ENCODE peak calls at places on chromosome 13, in eight cellular contexts. D is HCT116; A is IMR-90; W is thoracic aorta; K is aorta; N is tibial nerve; Z is effector memory CD4-positive, alpha-beta T cell; B is astrocyte. J is an unnamed sample.

GRCh38 chr13:80340643-80341097 is 256 bp downstream of the SPRY2 start:
- DNase-seq in N (peak; percentile 39), B (peak; percentile 64), W (no peak), K (no peak), A (peak; percentile 70), Z (no peak), D (no peak), J (peak; percentile 26)

GRCh38 chr13:40238761-40239160 is 427.7 kb downstream of the FOXO1 start:
- DNase-seq in A (no peak), Z (no peak), W (no peak), D (no peak), K (no peak), B (no peak), N (no peak), J (no peak)

GRCh38 chr13:44458313-44458975 is 84.8 kb downstream of the SERP2 start:
- DNase-seq in B (no peak), K (peak; percentile 70), Z (no peak), A (no peak), D (no peak), W (no peak), N (no peak), J (no peak)

GRCh38 chr13:88074794-88075509 is 403.8 kb downstream of the SLITRK5 start:
- DNase-seq in K (no peak), N (no peak), A (no peak), W (no peak), B (no peak), Z (no peak), D (no peak), J (no peak)

GRCh38 chr13:27622881-27623280 is 1.2 kb downstream of the POLR1D start:
- DNase-seq in B (no peak), D (no peak), K (no peak), Z (no peak), N (no peak), A (no peak), W (no peak), J (no peak)

GRCh38 chr13:38735655-38736440 is 49.0 kb downstream of the FREM2 start:
- DNase-seq in Z (no peak), A (no peak), B (no peak), D (no peak), N (no peak), W (no peak), K (no peak), J (no peak)

GRCh38 chr13:50080158-50080855 is 65.1 kb downstream of the KCNRG start:
- DNase-seq in Z (peak; percentile 22), N (peak; percentile 38), D (no peak), K (no peak), A (peak; percentile 52), W (no peak), B (peak; percentile 44), J (peak; percentile 13)

GRCh38 chr13:94716016-94716415 is 3.7 kb upstream of the SOX21 start:
- DNase-seq in B (no peak), K (no peak), A (no peak), W (no peak), N (no peak), Z (no peak), D (no peak), J (no peak)

GRCh38 chr13:51970251-51970793 is 40.9 kb downstream of the ATP7B start:
- DNase-seq in B (no peak), Z (no peak), W (no peak), D (no peak), A (no peak), N (no peak), K (no peak), J (no peak)

GRCh38 chr13:80873589-80873988 is 532.7 kb upstream of the SPRY2 start:
- DNase-seq in W (no peak), Z (no peak), N (no peak), A (no peak), D (no peak), B (no peak), K (no peak), J (no peak)

GRCh38 chr13:69474286-69474685 is 633.3 kb upstream of the ATXN8OS start:
- DNase-seq in B (peak; percentile 16), N (no peak), A (no peak), Z (no peak), K (no peak), D (no peak), W (no peak), J (no peak)

GRCh38 chr13:68616600-68617222 is 1386.6 kb upstream of the PCDH9 start:
- DNase-seq in Z (no peak), W (no peak), K (peak; percentile 28), N (no peak), A (no peak), D (no peak), B (no peak), J (no peak)

GRCh38 chr13:74032325-74032724 is 101.9 kb downstream of the KLF12 start:
- DNase-seq in N (no peak), W (no peak), B (no peak), A (no peak), D (no peak), K (no peak), Z (no peak), J (no peak)

GRCh38 chr13:110300090-110300815 is 6.7 kb downstream of the COL4A1 start:
- DNase-seq in N (no peak), A (peak; percentile 69), K (no peak), Z (no peak), W (no peak), B (no peak), D (no peak), J (no peak)

GRCh38 chr13:110297011-110297410 is 9.9 kb downstream of the COL4A1 start:
- DNase-seq in Z (no peak), W (no peak), N (no peak), B (no peak), K (no peak), A (no peak), D (no peak), J (no peak)

GRCh38 chr13:110297771-110298170 is 9.2 kb downstream of the COL4A1 start:
- DNase-seq in Z (no peak), D (no peak), K (no peak), A (no peak), W (no peak), B (no peak), N (no peak), J (no peak)

GRCh38 chr13:110298221-110298565 is 8.8 kb downstream of the COL4A1 start:
- DNase-seq in Z (no peak), W (no peak), B (no peak), K (no peak), N (no peak), D (no peak), A (no peak), J (no peak)

DNA sequence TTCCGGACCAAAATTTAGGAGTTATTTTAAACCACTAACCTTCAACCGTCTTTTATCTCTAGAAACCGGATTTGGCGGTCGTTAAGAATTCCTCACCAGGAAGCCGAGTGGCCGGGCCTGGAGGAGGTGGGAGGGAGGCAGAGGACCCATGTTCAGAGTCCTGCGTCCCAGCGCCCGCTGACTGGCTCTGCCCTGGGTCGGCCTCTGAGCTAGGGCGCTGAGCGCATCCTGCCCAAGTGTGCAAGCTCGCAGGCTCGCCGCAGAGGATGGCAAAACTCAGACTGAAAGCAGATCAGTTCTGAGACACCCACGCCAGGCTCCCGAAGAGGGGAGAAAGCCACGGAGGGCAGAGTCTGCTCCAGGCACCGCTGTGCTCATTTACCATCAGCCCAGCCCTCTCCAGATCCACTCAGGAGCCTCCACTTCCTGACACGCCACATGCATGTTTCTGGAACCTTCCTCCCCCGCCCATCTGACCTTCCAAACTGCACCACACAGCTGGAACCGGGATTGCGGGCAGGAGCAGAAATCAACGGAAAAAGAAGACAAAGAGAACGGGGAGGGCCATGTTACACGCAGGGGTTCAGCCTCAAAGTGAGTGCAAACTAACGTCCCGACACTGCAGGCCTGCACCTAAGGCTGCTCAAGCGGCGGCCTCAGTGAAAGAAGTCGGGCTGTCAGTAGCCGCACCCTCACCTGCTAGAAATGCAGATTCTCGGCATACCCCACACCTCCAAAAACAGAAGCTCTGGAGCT is 8.2 kb downstream of the COL4A1 start:
- DNase-seq in B (no peak), W (no peak), N (no peak), Z (no peak), A (no peak), K (peak; percentile 85), D (no peak), J (no peak)
- H3K27ac ChIP-seq in B (peak overlapping the region; percentile 30), W (peak overlapping the region; percentile 69), N (peak overlapping the region; percentile 97), Z (no peak overlapping the region), A (peak overlapping the region; percentile 20), K (peak overlapping the region; percentile 29), D (no peak overlapping the region), J (no peak overlapping the region)

DNA sequence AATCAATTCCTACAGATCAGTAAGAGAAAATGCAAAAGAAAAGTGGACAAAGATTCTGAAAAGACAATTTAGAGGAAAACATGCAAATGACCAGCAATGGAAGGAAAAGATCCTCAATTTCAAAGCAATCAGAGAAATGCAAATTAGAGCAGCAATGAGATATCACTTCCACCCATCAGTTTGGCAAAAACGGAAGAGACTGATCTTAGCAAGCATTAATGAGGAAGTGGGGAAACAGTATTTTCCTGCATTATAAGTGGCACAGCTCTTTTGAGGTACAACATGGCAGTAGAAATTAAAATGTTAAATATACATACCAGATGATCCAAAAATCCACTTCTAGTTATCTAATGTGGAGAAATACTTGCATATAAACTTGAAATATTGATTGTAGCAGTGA is 69.1 kb upstream of the SLC7A1 start:
- DNase-seq in N (no peak), K (no peak), B (no peak), D (no peak), A (no peak), W (no peak), Z (no peak), J (no peak)
- H3K27ac ChIP-seq in N (no peak overlapping the region), K (no peak overlapping the region), B (no peak overlapping the region), D (no peak overlapping the region), A (no peak overlapping the region), W (no peak overlapping the region), Z (no peak overlapping the region), J (no peak overlapping the region)

GRCh38 chr13:98141509-98141908 is 1.4 kb upstream of the FARP1 start:
- DNase-seq in W (no peak), B (no peak), A (no peak), D (no peak), N (no peak), Z (no peak), K (no peak), J (no peak)

GRCh38 chr13:98142427-98143156 is at the start of gene FARP1:
- DNase-seq in B (peak; percentile 41), W (no peak), Z (no peak), D (peak; percentile 27), K (peak; percentile 89), N (peak; percentile 41), A (peak; percentile 65), J (peak; percentile 35)

GRCh38 chr13:98143157-98143553 is 261 bp downstream of the FARP1 start:
- DNase-seq in N (no peak), Z (no peak), K (peak; percentile 87), D (no peak), A (no peak), W (no peak), B (no peak), J (peak; percentile 40)

GRCh38 chr13:98141091-98141490 is 1.8 kb upstream of the FARP1 start:
- DNase-seq in D (no peak), A (no peak), Z (no peak), K (no peak), N (no peak), W (no peak), B (no peak), J (no peak)

GRCh38 chr13:98141938-98142426 is 912 bp upstream of the FARP1 start:
- DNase-seq in A (no peak), Z (no peak), N (no peak), W (no peak), D (no peak), K (no peak), B (no peak), J (no peak)
- H3K27ac ChIP-seq in A (no peak overlapping the region), Z (no peak overlapping the region), N (no peak overlapping the region), W (peak overlapping the region; percentile 12), D (peak overlapping the region; percentile 64), K (no peak overlapping the region), B (no peak overlapping the region), J (peak overlapping the region; percentile 6)

GRCh38 chr13:110529522-110530311 is 31.8 kb downstream of the RAB20 start:
- DNase-seq in Z (no peak), A (no peak), W (no peak), B (no peak), K (no peak), N (no peak), D (no peak), J (no peak)
- H3K27ac ChIP-seq in Z (no peak overlapping the region), A (no peak overlapping the region), W (peak overlapping the region; percentile 81), B (no peak overlapping the region), K (peak overlapping the region; percentile 47), N (peak overlapping the region; percentile 93), D (no peak overlapping the region), J (peak overlapping the region; percentile 20)

J was measured in caudate nucleus.